ENCODE peak calls at places on chromosomes 11 and 22, in four cellular contexts. Y is K562, R is GM12878, V is HepG2. X is an unnamed sample.

GRCh38 chr11:60718524-60719316 is 5.8 kb upstream of the MS4A18 start:
- DNase-seq in Y (no peak), R (no peak), V (no peak), X (no peak)

GRCh38 chr22:49660321-49660720 is 167.4 kb downstream of the BRD1 start:
- DNase-seq in Y (no peak), R (no peak), V (no peak), X (no peak)

GRCh38 chr11:133966924-133967598 is 10.3 kb upstream of the IGSF9B start:
- DNase-seq in Y (peak; percentile 18), R (no peak), V (no peak), X (peak; percentile 28)

GRCh38 chr11:42232655-42233054 is 773.2 kb upstream of the LRRC4C start:
- DNase-seq in Y (no peak), R (no peak), V (no peak), X (no peak)

GRCh38 chr22:41237707-41238569 is 2.8 kb downstream of the CHADL start:
- DNase-seq in Y (peak; percentile 8), R (peak; percentile 21), V (no peak), X (no peak)

GRCh38 chr22:48896766-48897637 is 930.7 kb downstream of the BRD1 start:
- DNase-seq in Y (no peak), R (no peak), V (no peak), X (no peak)

GRCh38 chr11:10474551-10474950 is 19.5 kb downstream of the AMPD3 start:
- DNase-seq in Y (no peak), R (no peak), V (no peak), X (no peak)

GRCh38 chr11:67484847-67485311 is 2.1 kb downstream of the AIP start:
- DNase-seq in Y (no peak), R (peak; percentile 76), V (no peak), X (no peak)

GRCh38 chr11:128686745-128687177 is 7.1 kb upstream of the FLI1 start:
- DNase-seq in Y (no peak), R (no peak), V (no peak), X (no peak)

GRCh38 chr22:22928666-22929380 is 41.2 kb downstream of the IGLL5 start:
- DNase-seq in Y (peak; percentile 89), R (peak; percentile 99), V (no peak), X (no peak)

GRCh38 chr11:110435780-110436717 is 6.3 kb downstream of the FDX1 start:
- DNase-seq in Y (peak; percentile 80), R (no peak), V (no peak), X (no peak)

GRCh38 chr11:107856180-107856980 is 2.2 kb downstream of the SLC35F2 start:
- DNase-seq in Y (peak; percentile 70), R (no peak), V (no peak), X (no peak)

GRCh38 chr11:111697910-111698309 is 68.3 kb downstream of the PPP2R1B start:
- DNase-seq in Y (no peak), R (peak; percentile 23), V (no peak), X (no peak)

GRCh38 chr22:35021166-35021565 is 44.8 kb upstream of the ISX start:
- DNase-seq in Y (no peak), R (no peak), V (no peak), X (no peak)

GRCh38 chr11:94737171-94737611 is 31.0 kb upstream of the AMOTL1 start:
- DNase-seq in Y (no peak), R (no peak), V (peak; percentile 11), X (no peak)

GRCh38 chr22:50184004-50184461 is 1.7 kb upstream of the TRABD start:
- DNase-seq in Y (peak; percentile 36), R (no peak), V (peak; percentile 55), X (no peak)

GRCh38 chr22:39212721-39213376 is 31.9 kb downstream of the PDGFB start:
- DNase-seq in Y (peak; percentile 68), R (no peak), V (peak; percentile 52), X (peak; percentile 69)

GRCh38 chr22:39719559-39720450 is 149.3 kb downstream of the CACNA1I start:
- DNase-seq in Y (peak; percentile 41), R (no peak), V (no peak), X (no peak)

GRCh38 chr11:64070301-64070656 is 34.5 kb downstream of the FLRT1 start:
- DNase-seq in Y (no peak), R (no peak), V (no peak), X (no peak)

GRCh38 chr11:86484164-86484794 is 109.6 kb downstream of the CCDC81 start:
- DNase-seq in Y (peak; percentile 63), R (no peak), V (peak; percentile 81), X (peak; percentile 91)

GRCh38 chr11:102604875-102605274 is 20.3 kb downstream of the MMP20 start:
- DNase-seq in Y (no peak), R (no peak), V (no peak), X (no peak)

GRCh38 chr22:23219787-23220484 is 39.6 kb downstream of the BCR start:
- DNase-seq in Y (peak; percentile 94), R (peak; percentile 67), V (no peak), X (no peak)

GRCh38 chr11:109405671-109406070 is 16.3 kb upstream of the C11orf87 start:
- DNase-seq in Y (no peak), R (no peak), V (no peak), X (no peak)

GRCh38 chr11:75325713-75326438 is 25.6 kb downstream of the ARRB1 start:
- DNase-seq in Y (no peak), R (no peak), V (no peak), X (peak; percentile 83)

GRCh38 chr11:72141066-72141465 is 5.5 kb downstream of the FOLR3 start:
- DNase-seq in Y (no peak), R (no peak), V (no peak), X (peak; percentile 10)

GRCh38 chr22:35133702-35134395 is 67.9 kb downstream of the ISX start:
- DNase-seq in Y (no peak), R (no peak), V (no peak), X (no peak)

GRCh38 chr11:110712643-110713468 is 619 bp upstream of the ARHGAP20 start:
- DNase-seq in Y (no peak), R (no peak), V (no peak), X (no peak)

GRCh38 chr22:27655582-27656185 is 145.9 kb downstream of the MN1 start:
- DNase-seq in Y (no peak), R (no peak), V (no peak), X (no peak)

GRCh38 chr11:27582686-27583085 is 76.1 kb upstream of the LIN7C start:
- DNase-seq in Y (no peak), R (no peak), V (no peak), X (no peak)

GRCh38 chr11:116033931-116034553 is 529.8 kb upstream of the CADM1 start:
- DNase-seq in Y (no peak), R (no peak), V (no peak), X (no peak)

GRCh38 chr11:62855571-62856332 is 16.4 kb upstream of the WDR74 start:
- DNase-seq in Y (peak; percentile 99), R (peak; percentile 97), V (peak; percentile 97), X (peak; percentile 98)

GRCh38 chr11:62854013-62854824 is 14.8 kb upstream of the WDR74 start:
- DNase-seq in Y (peak; percentile 9), R (no peak), V (no peak), X (no peak)

GRCh38 chr11:62853279-62853965 is 14.0 kb upstream of the WDR74 start:
- DNase-seq in Y (peak; percentile 14), R (no peak), V (no peak), X (no peak)

GRCh38 chr11:62856333-62856910 is 17.0 kb upstream of the WDR74 start:
- DNase-seq in Y (no peak), R (no peak), V (no peak), X (no peak)

GRCh38 chr11:62854825-62855570 is 15.6 kb upstream of the WDR74 start:
- DNase-seq in Y (peak; percentile 50), R (no peak), V (no peak), X (no peak)
- TF ChIP-seq MYC in Y (no peak), R (no peak), V (no peak), X (no peak)

GRCh38 chr22:37206841-37207821 is 5.1 kb downstream of the SSTR3 start:
- DNase-seq in Y (no peak), R (no peak), V (no peak), X (no peak)
- TF ChIP-seq CHD2 in Y (no peak), R (no peak), V (no peak), X (no peak)

GRCh38 chr11:12216542-12217422 is 106.4 kb downstream of the MICAL2 start:
- DNase-seq in Y (peak; percentile 40), R (no peak), V (no peak), X (no peak)
- TF ChIP-seq MYC in Y (no peak), R (no peak), V (no peak), X (no peak)

GRCh38 chr22:29313126-29314071 is 2.1 kb downstream of the RASL10A start:
- DNase-seq in Y (no peak), R (no peak), V (no peak), X (peak; percentile 70)
- TF ChIP-seq CHD2 in Y (no peak), R (no peak), V (no peak), X (no peak)

X was measured in A549.